ENCODE peak calls at places on chromosomes 13 and 19, in five cellular contexts. One of them, this sample, is unnamed.

GRCh38 chr13:94546071-94546839 is 49.7 kb downstream of the TGDS start:
- DNase-seq in breast epithelium: no peak
- DNase-seq in HCT116: no peak
- DNase-seq in HepG2: no peak
- DNase-seq in ovary: no peak
- DNase-seq in this sample: no peak

GRCh38 chr13:101265934-101266333 is 150.4 kb downstream of the NALCN start:
- DNase-seq in HepG2: no peak
- DNase-seq in ovary: no peak
- DNase-seq in breast epithelium: no peak
- DNase-seq in HCT116: no peak
- DNase-seq in this sample: no peak

GRCh38 chr13:108268713-108269112 is 805 bp upstream of the TNFSF13B start:
- DNase-seq in breast epithelium: no peak
- DNase-seq in ovary: no peak
- DNase-seq in HepG2: no peak
- DNase-seq in HCT116: no peak
- DNase-seq in this sample: no peak

GRCh38 chr13:94662274-94662945 is 49.9 kb downstream of the SOX21 start:
- DNase-seq in ovary: no peak
- DNase-seq in breast epithelium: no peak
- DNase-seq in HCT116: no peak
- DNase-seq in HepG2: no peak
- DNase-seq in this sample: peak; percentile 91

GRCh38 chr13:47326061-47326460 is 429.2 kb upstream of the HTR2A start:
- DNase-seq in HepG2: no peak
- DNase-seq in breast epithelium: no peak
- DNase-seq in HCT116: no peak
- DNase-seq in ovary: no peak
- DNase-seq in this sample: no peak

GRCh38 chr13:106710267-106710666 is 142.3 kb upstream of the ARGLU1 start:
- DNase-seq in breast epithelium: no peak
- DNase-seq in HepG2: no peak
- DNase-seq in ovary: no peak
- DNase-seq in HCT116: no peak
- DNase-seq in this sample: no peak

GRCh38 chr19:4061683-4062575 is 4.8 kb downstream of the ZBTB7A start:
- DNase-seq in HepG2: no peak
- DNase-seq in breast epithelium: peak; percentile 76
- DNase-seq in HCT116: no peak
- DNase-seq in ovary: no peak
- DNase-seq in this sample: no peak

GRCh38 chr13:112592647-112593046 is 4.7 kb upstream of the TUBGCP3 start:
- DNase-seq in breast epithelium: no peak
- DNase-seq in ovary: no peak
- DNase-seq in HepG2: no peak
- DNase-seq in HCT116: no peak
- DNase-seq in this sample: no peak

GRCh38 chr13:27968316-27969072 is 621 bp downstream of the CDX2 start:
- DNase-seq in HepG2: no peak
- DNase-seq in ovary: no peak
- DNase-seq in breast epithelium: no peak
- DNase-seq in HCT116: no peak
- DNase-seq in this sample: no peak

GRCh38 chr13:77584111-77584510 is 48.6 kb downstream of the SCEL start:
- DNase-seq in HCT116: no peak
- DNase-seq in breast epithelium: no peak
- DNase-seq in ovary: no peak
- DNase-seq in HepG2: no peak
- DNase-seq in this sample: no peak

GRCh38 chr13:113595131-113595530 is 10.6 kb downstream of the TFDP1 start:
- DNase-seq in ovary: no peak
- DNase-seq in HepG2: no peak
- DNase-seq in breast epithelium: peak; percentile 17
- DNase-seq in HCT116: no peak
- DNase-seq in this sample: no peak

GRCh38 chr13:43874512-43875092 is 4.9 kb downstream of the CCDC122 start:
- DNase-seq in ovary: no peak
- DNase-seq in HCT116: no peak
- DNase-seq in breast epithelium: no peak
- DNase-seq in HepG2: no peak
- DNase-seq in this sample: peak; percentile 0

GRCh38 chr13:34108396-34108795 is 290.4 kb downstream of the RFC3 start:
- DNase-seq in HepG2: no peak
- DNase-seq in breast epithelium: no peak
- DNase-seq in HCT116: no peak
- DNase-seq in ovary: no peak
- DNase-seq in this sample: no peak

GRCh38 chr19:12840091-12841079 is 2.1 kb downstream of the MAST1 start:
- DNase-seq in HCT116: peak; percentile 93
- DNase-seq in ovary: peak; percentile 43
- DNase-seq in HepG2: no peak
- DNase-seq in breast epithelium: no peak
- DNase-seq in this sample: peak; percentile 93

GRCh38 chr13:49649963-49650312 is 21.6 kb downstream of the ARL11 start:
- DNase-seq in breast epithelium: no peak
- DNase-seq in HepG2: no peak
- DNase-seq in HCT116: no peak
- DNase-seq in ovary: no peak
- DNase-seq in this sample: no peak

GRCh38 chr19:58274771-58275199 is 4.0 kb upstream of the ZNF8 start:
- DNase-seq in breast epithelium: no peak
- DNase-seq in HepG2: no peak
- DNase-seq in ovary: no peak
- DNase-seq in HCT116: no peak
- DNase-seq in this sample: no peak

GRCh38 chr19:50050406-50051223 is 24.8 kb downstream of the ZNF473 start:
- DNase-seq in HCT116: no peak
- DNase-seq in ovary: peak; percentile 59
- DNase-seq in HepG2: no peak
- DNase-seq in breast epithelium: peak; percentile 76
- DNase-seq in this sample: peak; percentile 84

GRCh38 chr13:112818698-112819045 is 128.8 kb downstream of the ATP11A start:
- DNase-seq in HCT116: no peak
- DNase-seq in ovary: no peak
- DNase-seq in breast epithelium: no peak
- DNase-seq in HepG2: no peak
- DNase-seq in this sample: no peak

GRCh38 chr19:13398780-13399726 is 107.2 kb downstream of the CACNA1A start:
- DNase-seq in HCT116: peak; percentile 80
- DNase-seq in breast epithelium: no peak
- DNase-seq in ovary: no peak
- DNase-seq in HepG2: no peak
- DNase-seq in this sample: peak; percentile 62

GRCh38 chr19:48330012-48330681 is 4.8 kb downstream of the EMP3 start:
- DNase-seq in breast epithelium: peak; percentile 91
- DNase-seq in ovary: peak; percentile 80
- DNase-seq in HepG2: no peak
- DNase-seq in HCT116: no peak
- DNase-seq in this sample: no peak

GRCh38 chr13:100836696-100837095 is 162.1 kb upstream of the TMTC4 start:
- DNase-seq in breast epithelium: no peak
- DNase-seq in ovary: no peak
- DNase-seq in HepG2: no peak
- DNase-seq in HCT116: no peak
- DNase-seq in this sample: no peak

GRCh38 chr13:29362849-29363604 is 232.5 kb downstream of the SLC7A1 start:
- DNase-seq in breast epithelium: no peak
- DNase-seq in HCT116: peak; percentile 28
- DNase-seq in HepG2: peak; percentile 43
- DNase-seq in ovary: no peak
- DNase-seq in this sample: peak; percentile 57

GRCh38 chr13:102132896-102133295 is 269.0 kb downstream of the FGF14 start:
- DNase-seq in breast epithelium: no peak
- DNase-seq in HepG2: no peak
- DNase-seq in HCT116: no peak
- DNase-seq in ovary: no peak
- DNase-seq in this sample: no peak

GRCh38 chr19:45402469-45403070 is 2.3 kb downstream of the PPP1R13L start:
- DNase-seq in breast epithelium: peak; percentile 67
- DNase-seq in HCT116: no peak
- DNase-seq in HepG2: no peak
- DNase-seq in ovary: no peak
- DNase-seq in this sample: peak; percentile 75

GRCh38 chr19:38229585-38230073 is 5.6 kb upstream of the DPF1 start:
- DNase-seq in HepG2: peak; percentile 68
- DNase-seq in ovary: no peak
- DNase-seq in HCT116: peak; percentile 85
- DNase-seq in breast epithelium: no peak
- DNase-seq in this sample: peak; percentile 99

GRCh38 chr19:35555301-35556005 is 8.0 kb downstream of the ATP4A start:
- DNase-seq in HepG2: peak; percentile 56
- DNase-seq in HCT116: peak; percentile 40
- DNase-seq in ovary: no peak
- DNase-seq in breast epithelium: no peak
- DNase-seq in this sample: peak; percentile 65

GRCh38 chr19:39324242-39324842 is 3.7 kb upstream of the LRFN1 start:
- DNase-seq in breast epithelium: no peak
- DNase-seq in ovary: no peak
- DNase-seq in HCT116: no peak
- DNase-seq in HepG2: no peak
- DNase-seq in this sample: no peak

GRCh38 chr19:39329948-39330347 is 5.9 kb downstream of the GMFG start:
- DNase-seq in HepG2: no peak
- DNase-seq in HCT116: no peak
- DNase-seq in ovary: no peak
- DNase-seq in breast epithelium: no peak
- DNase-seq in this sample: no peak

GRCh38 chr19:39325778-39326680 is 5.4 kb upstream of the LRFN1 start:
- DNase-seq in HepG2: peak; percentile 22
- DNase-seq in ovary: no peak
- DNase-seq in HCT116: peak; percentile 51
- DNase-seq in breast epithelium: no peak
- DNase-seq in this sample: peak; percentile 82

GRCh38 chr19:39327318-39327717 is 6.7 kb upstream of the LRFN1 start:
- DNase-seq in ovary: no peak
- DNase-seq in HCT116: no peak
- DNase-seq in HepG2: no peak
- DNase-seq in breast epithelium: no peak
- DNase-seq in this sample: no peak

GRCh38 chr19:39327990-39328705 is 7.5 kb upstream of the LRFN1 start:
- DNase-seq in HCT116: no peak
- DNase-seq in breast epithelium: peak; percentile 90
- DNase-seq in HepG2: peak; percentile 22
- DNase-seq in ovary: peak; percentile 87
- DNase-seq in this sample: peak; percentile 76
- TF ChIP-seq POLR2A in HCT116: no peak
- TF ChIP-seq POLR2A in breast epithelium: no peak
- TF ChIP-seq POLR2A in HepG2: no peak
- TF ChIP-seq POLR2A in ovary: no peak
- TF ChIP-seq POLR2A in this sample: no peak

GRCh38 chr19:34172661-34173144 is 399 bp downstream of the LSM14A start:
- DNase-seq in HepG2: no peak
- DNase-seq in breast epithelium: no peak
- DNase-seq in HCT116: no peak
- DNase-seq in ovary: no peak
- DNase-seq in this sample: peak; percentile 70

GRCh38 chr19:34171539-34171876 is 796 bp upstream of the LSM14A start:
- DNase-seq in HCT116: no peak
- DNase-seq in breast epithelium: no peak
- DNase-seq in ovary: no peak
- DNase-seq in HepG2: no peak
- DNase-seq in this sample: no peak

GRCh38 chr19:34173145-34173956 is 1.0 kb downstream of the LSM14A start:
- DNase-seq in HepG2: peak; percentile 82
- DNase-seq in ovary: peak; percentile 48
- DNase-seq in breast epithelium: peak; percentile 62
- DNase-seq in HCT116: no peak
- DNase-seq in this sample: peak; percentile 46

GRCh38 chr19:34176581-34176980 is 4.3 kb downstream of the LSM14A start:
- DNase-seq in HCT116: no peak
- DNase-seq in ovary: no peak
- DNase-seq in breast epithelium: no peak
- DNase-seq in HepG2: no peak
- DNase-seq in this sample: no peak

GRCh38 chr19:34171877-34172660 is at the start of gene LSM14A:
- DNase-seq in HCT116: peak; percentile 64
- DNase-seq in HepG2: peak; percentile 77
- DNase-seq in breast epithelium: peak; percentile 92
- DNase-seq in ovary: peak; percentile 95
- DNase-seq in this sample: peak; percentile 95
- TF ChIP-seq POLR2A in HCT116: peak; percentile 57
- TF ChIP-seq POLR2A in HepG2: peak; percentile 90
- TF ChIP-seq POLR2A in breast epithelium: peak; percentile 11
- TF ChIP-seq POLR2A in ovary: peak; percentile 84
- TF ChIP-seq POLR2A in this sample: peak; percentile 97

DNA sequence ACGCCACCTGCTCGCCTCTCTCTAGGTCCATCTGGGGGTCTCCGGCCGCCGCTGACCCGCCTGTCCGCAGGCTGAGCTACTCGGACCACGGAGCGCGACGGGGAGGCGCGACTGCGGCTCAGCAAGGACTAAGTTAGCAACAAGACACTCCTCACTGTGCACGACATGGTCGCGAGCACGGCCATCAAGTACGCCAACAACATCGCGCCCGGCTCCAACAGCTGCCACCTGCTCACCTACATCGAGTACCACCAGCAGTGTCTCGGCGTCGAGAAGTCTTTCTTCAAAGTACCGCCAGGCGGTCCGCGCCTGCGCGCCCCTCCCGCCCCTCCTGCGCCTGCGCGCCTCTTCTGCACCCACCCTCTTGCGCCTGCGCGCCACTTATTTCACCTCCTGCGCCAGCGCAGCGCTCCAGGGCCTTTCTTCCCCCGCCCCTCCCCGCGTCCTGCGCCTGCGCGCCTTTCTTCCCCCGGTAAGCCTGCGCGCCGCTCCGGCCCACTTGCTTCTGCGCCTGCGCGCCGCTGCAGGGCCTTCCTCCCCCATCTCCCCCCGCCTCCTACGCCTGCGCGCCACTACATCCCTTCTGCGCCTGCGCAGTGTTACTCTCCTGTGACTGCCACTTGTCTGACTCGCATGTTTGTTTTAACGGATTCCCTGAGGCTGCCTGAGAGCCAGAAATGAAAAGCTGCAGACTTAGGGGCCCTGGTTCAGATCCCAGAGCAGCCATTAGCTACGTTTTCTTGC is 63.9 kb downstream of the ACSBG2 start:
- DNase-seq in ovary: peak; percentile 99
- DNase-seq in HCT116: peak; percentile 97
- DNase-seq in breast epithelium: peak; percentile 98
- DNase-seq in HepG2: peak; percentile 99
- DNase-seq in this sample: peak; percentile 100
- TF ChIP-seq POLR2A in ovary: no peak
- TF ChIP-seq POLR2A in HCT116: peak; percentile 70
- TF ChIP-seq POLR2A in breast epithelium: no peak
- TF ChIP-seq POLR2A in HepG2: peak; percentile 92
- TF ChIP-seq POLR2A in this sample: peak; percentile 67

GRCh38 chr19:47112166-47112663 is 1.4 kb downstream of the ZC3H4 start:
- DNase-seq in ovary: peak; percentile 90
- DNase-seq in HepG2: peak; percentile 81
- DNase-seq in breast epithelium: peak; percentile 85
- DNase-seq in HCT116: no peak
- DNase-seq in this sample: peak; percentile 84
- TF ChIP-seq POLR2A in ovary: peak; percentile 59
- TF ChIP-seq POLR2A in HepG2: peak; percentile 82
- TF ChIP-seq POLR2A in breast epithelium: peak; percentile 53
- TF ChIP-seq POLR2A in HCT116: no peak
- TF ChIP-seq POLR2A in this sample: peak; percentile 88